ENCODE peak calls at places on chromosomes 6 and 20, in ten cellular contexts. E is mammary epithelial cell, V is OCI-LY7, T is Karpas-422, N is IMR-90, D is HepG2, X is HCT116, K is GM23248, U is PC-9, G is H1. Z is an unnamed sample.

GRCh38 chr20:40892642-40893041 is 136.0 kb upstream of the TOP1 start:
- DNase-seq in D (no peak), E (no peak), T (peak; percentile 83), G (no peak), U (no peak), V (peak; percentile 85), X (no peak), N (no peak), K (no peak), Z (no peak)

GRCh38 chr6:137860394-137861005 is 6.6 kb upstream of the TNFAIP3 start:
- DNase-seq in V (no peak), G (no peak), N (no peak), T (no peak), U (no peak), E (no peak), X (no peak), D (no peak), K (no peak), Z (no peak)

GRCh38 chr20:31943052-31943471 is 8.8 kb downstream of the PDRG1 start:
- DNase-seq in K (no peak), V (no peak), U (no peak), N (no peak), G (no peak), D (no peak), T (no peak), X (no peak), E (no peak), Z (no peak)

GRCh38 chr6:132202569-132202968 is 198.7 kb downstream of the MOXD1 start:
- DNase-seq in T (no peak), D (no peak), U (no peak), E (no peak), N (peak; percentile 96), K (peak; percentile 88), G (no peak), V (no peak), X (no peak), Z (no peak)

GRCh38 chr20:25006431-25007167 is 14.0 kb upstream of the APMAP start:
- DNase-seq in T (no peak), D (no peak), V (no peak), E (no peak), U (no peak), G (no peak), K (no peak), X (no peak), N (no peak), Z (no peak)

GRCh38 chr6:112936476-112936875 is 589.3 kb downstream of the RFPL4B start:
- DNase-seq in V (no peak), K (peak; percentile 59), U (no peak), D (no peak), T (no peak), N (peak; percentile 72), G (no peak), X (no peak), E (no peak), Z (no peak)

GRCh38 chr6:2872417-2873358 is 30.4 kb downstream of the SERPINB9 start:
- DNase-seq in K (no peak), D (no peak), T (no peak), X (no peak), V (no peak), U (no peak), G (no peak), N (no peak), E (no peak), Z (no peak)

GRCh38 chr6:45703041-45703739 is 312.5 kb downstream of the CLIC5 start:
- DNase-seq in X (no peak), E (peak; percentile 62), G (no peak), U (no peak), V (no peak), T (peak; percentile 38), D (no peak), N (peak; percentile 81), K (peak; percentile 80), Z (no peak)

GRCh38 chr6:165055231-165055630 is 254.2 kb downstream of the C6orf118 start:
- DNase-seq in D (no peak), X (no peak), K (peak; percentile 85), U (no peak), E (no peak), T (no peak), N (no peak), V (no peak), G (no peak), Z (peak; percentile 3)

GRCh38 chr20:62219101-62219991 is 732 bp downstream of the HRH3 start:
- DNase-seq in G (peak; percentile 67), N (no peak), U (no peak), D (no peak), E (peak; percentile 19), T (no peak), V (no peak), X (no peak), K (peak; percentile 48), Z (peak; percentile 82)

GRCh38 chr20:59604770-59605665 is 678 bp downstream of the PHACTR3 start:
- DNase-seq in T (no peak), D (no peak), V (no peak), G (peak; percentile 55), E (no peak), K (peak; percentile 15), X (no peak), N (no peak), U (no peak), Z (peak; percentile 54)

GRCh38 chr20:50729925-50730764 is 1.2 kb upstream of the PARD6B start:
- DNase-seq in T (no peak), K (peak; percentile 62), N (no peak), V (no peak), U (no peak), D (peak; percentile 55), X (no peak), G (no peak), E (no peak), Z (no peak)

GRCh38 chr6:1916334-1916985 is 306.7 kb downstream of the FOXC1 start:
- DNase-seq in E (peak; percentile 89), N (peak; percentile 83), D (no peak), U (peak; percentile 45), V (no peak), K (peak; percentile 90), T (no peak), G (no peak), X (no peak), Z (no peak)

GRCh38 chr6:2480267-2480966 is 235.0 kb upstream of the GMDS start:
- DNase-seq in D (no peak), V (no peak), E (no peak), N (no peak), U (no peak), T (no peak), X (no peak), K (no peak), G (no peak), Z (no peak)

GRCh38 chr6:73695619-73696421 is at the start of gene CD109:
- DNase-seq in X (peak; percentile 78), G (peak; percentile 70), U (peak; percentile 70), V (no peak), T (no peak), K (peak; percentile 92), N (peak; percentile 73), D (peak; percentile 54), E (peak; percentile 94), Z (peak; percentile 77)

GRCh38 chr6:159756508-159756907 is 5.3 kb upstream of the ACAT2 start:
- DNase-seq in U (no peak), N (no peak), T (no peak), K (no peak), E (no peak), X (no peak), V (no peak), D (no peak), G (no peak), Z (no peak)
- H3K36me3 ChIP-seq in U (peaks cover 22% of the 10 kb centered on the region), N (peaks cover 35% of the 10 kb centered on the region), T (peaks cover 63% of the 10 kb centered on the region), K (peaks cover 51% of the 10 kb centered on the region), E (peaks cover 38% of the 10 kb centered on the region), X (peaks cover 46% of the 10 kb centered on the region), V (peaks cover 85% of the 10 kb centered on the region), D (peaks cover 46% of the 10 kb centered on the region), G (peaks cover 19% of the 10 kb centered on the region), Z (peaks cover 25% of the 10 kb centered on the region)

GRCh38 chr6:129792049-129792448 is 69.1 kb downstream of the TMEM244 start:
- DNase-seq in K (no peak), E (no peak), U (no peak), N (no peak), T (no peak), G (no peak), D (no peak), V (no peak), X (no peak), Z (no peak)
- H3K27ac ChIP-seq in K (no peak overlapping the region), E (no peak overlapping the region), U (no peak overlapping the region), N (no peak overlapping the region), T (no peak overlapping the region), G (no peak overlapping the region), D (no peak overlapping the region), V (no peak overlapping the region), X (no peak overlapping the region), Z (no peak overlapping the region)

GRCh38 chr6:33072508-33073100 is 845 bp downstream of the HLA-DPA1 start:
- DNase-seq in K (no peak), N (no peak), V (peak; percentile 42), X (no peak), T (peak; percentile 67), E (no peak), U (no peak), G (no peak), D (no peak), Z (no peak)

GRCh38 chr6:33069021-33069738 is 4.3 kb downstream of the HLA-DPA1 start:
- DNase-seq in X (no peak), D (no peak), G (no peak), E (no peak), N (no peak), K (no peak), T (no peak), U (no peak), V (no peak), Z (no peak)

GRCh38 chr6:33071579-33071978 is 1.9 kb downstream of the HLA-DPA1 start:
- DNase-seq in G (no peak), N (no peak), T (no peak), D (no peak), V (no peak), U (no peak), E (no peak), X (no peak), K (no peak), Z (no peak)

GRCh38 chr6:33073431-33073871 is at the start of gene HLA-DPA1:
- DNase-seq in K (peak; percentile 62), V (peak; percentile 90), T (peak; percentile 96), D (no peak), E (peak; percentile 24), X (peak; percentile 8), U (no peak), N (peak; percentile 11), G (no peak), Z (no peak)

GRCh38 chr6:33070909-33071308 is 2.5 kb downstream of the HLA-DPA1 start:
- DNase-seq in E (no peak), K (no peak), G (no peak), X (no peak), D (no peak), T (no peak), N (no peak), U (no peak), V (no peak), Z (no peak)
- H2AFZ ChIP-seq in E (no peak overlapping the region), K (no peak overlapping the region), G (no peak overlapping the region), X (no peak overlapping the region), D (no peak overlapping the region), T (no peak overlapping the region), N (no peak overlapping the region), U (no peak overlapping the region), V (no peak overlapping the region), Z (no peak overlapping the region)

DNA sequence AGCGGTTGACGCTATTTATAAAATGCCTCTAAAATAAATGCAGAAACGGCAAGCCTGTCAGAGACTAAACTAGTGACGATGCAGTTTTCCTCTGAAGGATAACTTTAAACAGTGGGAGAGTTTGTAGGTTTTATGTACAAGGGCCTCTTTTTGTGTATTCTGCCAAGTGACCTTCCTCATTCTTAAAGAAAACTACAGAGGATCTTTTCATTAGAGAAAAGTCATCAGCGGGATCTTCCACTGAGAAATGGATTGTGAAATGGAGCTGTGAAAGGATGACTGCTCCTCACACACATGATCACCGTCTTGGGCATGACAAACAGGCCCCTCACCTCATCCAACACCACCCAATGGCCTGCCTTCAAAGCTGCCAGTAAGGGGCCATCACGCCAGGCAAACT is 89.0 kb upstream of the LYRM2 start:
- DNase-seq in X (no peak), D (no peak), V (no peak), G (no peak), E (no peak), K (no peak), N (no peak), T (no peak), U (no peak), Z (no peak)
- H3K36me3 ChIP-seq in X (peaks cover 76% of the 10 kb centered on the region), D (peaks cover 75% of the 10 kb centered on the region), V (peaks cover 100% of the 10 kb centered on the region), G (peaks cover 26% of the 10 kb centered on the region), E (peaks cover 22% of the 10 kb centered on the region), K (peaks cover 49% of the 10 kb centered on the region), N (peaks cover 23% of the 10 kb centered on the region), T (peaks cover 74% of the 10 kb centered on the region), U (no peaks in the 10 kb centered on the region), Z (peaks cover 10% of the 10 kb centered on the region)